ENCODE peak calls at places on chromosomes 1 and 21, in five cellular contexts. P, C, S, A and O are unnamed samples.
A peak's percentile ranks its signal among the peaks of the same experiment; 100 is the strongest.

GRCh38 chr1:196115641-196116040 is 492.6 kb downstream of the KCNT2 start:
- DNase-seq in P (peak; percentile 81), C (no peak), S (peak; percentile 20), A (no peak), O (peak; percentile 20)

GRCh38 chr21:30924171-30924680 is 42.8 kb upstream of the KRTAP11-1 start:
- DNase-seq in P (no peak), C (no peak), S (no peak), A (no peak), O (no peak)

GRCh38 chr1:52659356-52659755 is 26.4 kb downstream of the SHISAL2A start:
- DNase-seq in P (no peak), C (no peak), S (no peak), A (no peak), O (peak; percentile 60)

GRCh38 chr1:33181038-33181861 is 593 bp downstream of the TRIM62 start:
- DNase-seq in P (peak; percentile 34), C (peak; percentile 26), S (peak; percentile 79), A (peak; percentile 75), O (peak; percentile 52)

GRCh38 chr1:37037675-37038074 is 3.4 kb upstream of the GRIK3 start:
- DNase-seq in P (no peak), C (no peak), S (peak; percentile 80), A (no peak), O (no peak)

GRCh38 chr1:20680269-20680668 is 19.1 kb upstream of the DDOST start:
- DNase-seq in P (no peak), C (no peak), S (no peak), A (no peak), O (no peak)

GRCh38 chr1:226863446-226863845 is 7.0 kb upstream of the PSEN2 start:
- DNase-seq in P (peak; percentile 52), C (no peak), S (no peak), A (no peak), O (no peak)

GRCh38 chr1:184930232-184930631 is 44.1 kb downstream of the NIBAN1 start:
- DNase-seq in P (no peak), C (no peak), S (no peak), A (no peak), O (no peak)

DNA sequence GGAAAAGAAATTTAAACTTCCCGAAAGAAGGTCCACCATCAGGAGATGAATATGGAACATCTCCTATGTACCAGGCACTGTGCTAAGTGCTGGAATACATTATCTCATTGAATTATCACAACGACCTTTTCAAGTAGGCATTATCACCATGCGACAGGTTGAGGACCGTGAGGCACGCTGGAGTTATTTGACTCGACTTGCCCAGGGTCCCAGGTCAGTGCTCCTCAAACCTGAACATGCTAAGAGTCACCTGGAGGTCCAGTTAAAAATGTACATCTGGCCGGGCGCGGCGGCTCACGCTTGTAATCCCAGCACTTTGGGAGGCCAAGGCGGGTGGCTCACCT is 15.9 kb upstream of the AGTRAP start:
- DNase-seq in P (no peak), C (no peak), S (no peak), A (no peak), O (no peak)
- TF ChIP-seq CTCF in P (no peak), C (peak; percentile 44), S (no peak), A (no peak), O (peak; percentile 60)

GRCh38 chr1:94855307-94855700 is 35.1 kb downstream of the SLC44A3 start:
- DNase-seq in P (peak; percentile 27), C (no peak), S (no peak), A (no peak), O (no peak)

GRCh38 chr1:94852758-94853157 is 32.6 kb downstream of the SLC44A3 start:
- DNase-seq in P (peak; percentile 55), C (no peak), S (no peak), A (no peak), O (no peak)

GRCh38 chr1:94856868-94857267 is 36.7 kb downstream of the SLC44A3 start:
- DNase-seq in P (no peak), C (no peak), S (no peak), A (no peak), O (no peak)

GRCh38 chr1:94856004-94856403 is 35.8 kb downstream of the SLC44A3 start:
- DNase-seq in P (no peak), C (no peak), S (no peak), A (no peak), O (no peak)

GRCh38 chr1:94854458-94855306 is 34.5 kb downstream of the SLC44A3 start:
- DNase-seq in P (peak; percentile 93), C (peak; percentile 74), S (peak; percentile 93), A (peak; percentile 90), O (peak; percentile 94)
- TF ChIP-seq CTCF in P (peak; percentile 93), C (peak; percentile 72), S (peak; percentile 87), A (peak; percentile 91), O (peak; percentile 88)

GRCh38 chr1:27499142-27499541 is 9.2 kb upstream of the WASF2 start:
- DNase-seq in P (no peak), C (no peak), S (no peak), A (no peak), O (no peak)

GRCh38 chr1:27491748-27492700 is 2.1 kb upstream of the WASF2 start:
- DNase-seq in P (peak; percentile 19), C (no peak), S (no peak), A (no peak), O (no peak)

DNA sequence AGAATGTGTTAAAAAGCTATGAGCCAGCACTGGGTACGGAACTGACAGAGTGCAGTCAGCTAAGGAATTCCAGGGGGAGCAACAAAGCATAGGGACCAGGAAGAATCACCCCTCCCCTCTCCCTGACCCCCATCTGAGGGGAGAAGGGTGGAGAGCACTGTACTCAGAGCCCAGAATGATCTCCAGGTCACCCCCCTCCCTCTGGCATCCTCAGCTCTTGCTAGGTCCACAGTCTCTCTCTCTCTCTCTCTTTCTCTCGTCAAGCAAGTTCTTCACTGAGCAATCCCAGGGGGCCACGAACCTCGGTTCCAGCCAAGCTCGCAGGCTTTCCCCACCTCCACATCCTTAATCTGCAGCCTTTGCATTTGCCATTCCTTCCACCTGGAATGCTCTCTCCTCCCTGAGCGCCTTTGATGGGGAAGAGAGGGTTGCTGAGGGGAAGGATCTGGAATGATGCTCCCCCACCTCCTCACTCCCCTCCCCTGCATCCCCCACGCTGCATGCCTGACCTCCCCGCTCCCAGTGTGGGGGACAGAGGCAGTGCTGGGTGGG is 6.7 kb upstream of the WASF2 start:
- DNase-seq in P (no peak), C (no peak), S (peak; percentile 85), A (no peak), O (no peak)
- TF ChIP-seq CTCF in P (no peak), C (no peak), S (peak; percentile 58), A (no peak), O (no peak)

DNA sequence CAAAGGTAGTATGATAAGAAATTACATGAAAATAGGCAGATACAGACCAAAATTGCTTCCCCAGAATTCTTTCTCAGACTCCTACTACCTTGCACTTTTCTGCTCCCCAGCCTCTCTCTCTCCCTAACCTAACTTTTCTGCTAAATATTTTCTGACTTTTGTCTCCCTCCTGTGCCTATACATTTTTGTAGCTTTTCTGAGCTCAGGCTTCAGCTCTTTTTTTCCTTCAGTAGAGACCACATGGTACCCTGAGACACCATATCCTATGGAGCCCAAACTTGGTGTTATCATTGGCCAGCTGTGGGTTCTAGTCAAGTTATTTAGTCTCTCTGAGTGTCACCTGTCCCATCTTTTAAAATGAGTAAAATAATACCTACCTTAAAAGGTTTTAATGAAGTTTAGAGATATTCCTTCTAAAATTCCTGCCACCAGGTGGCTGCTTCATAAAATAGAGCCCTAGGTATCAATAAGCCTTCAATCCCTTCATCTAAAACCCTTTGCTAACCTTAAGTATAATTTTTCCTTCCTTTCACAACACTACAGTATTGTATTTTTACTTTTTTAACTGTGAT is 237.7 kb upstream of the DUSP10 start:
- DNase-seq in P (no peak), C (no peak), S (no peak), A (no peak), O (peak; percentile 43)
- TF ChIP-seq CTCF in P (no peak), C (no peak), S (peak; percentile 35), A (no peak), O (no peak)

GRCh38 chr1:44035726-44036408 is 4.6 kb upstream of the SLC6A9 start:
- DNase-seq in P (peak; percentile 23), C (no peak), S (peak; percentile 55), A (no peak), O (no peak)
- TF ChIP-seq CTCF in P (peak; percentile 15), C (no peak), S (peak; percentile 32), A (no peak), O (no peak)

DNA sequence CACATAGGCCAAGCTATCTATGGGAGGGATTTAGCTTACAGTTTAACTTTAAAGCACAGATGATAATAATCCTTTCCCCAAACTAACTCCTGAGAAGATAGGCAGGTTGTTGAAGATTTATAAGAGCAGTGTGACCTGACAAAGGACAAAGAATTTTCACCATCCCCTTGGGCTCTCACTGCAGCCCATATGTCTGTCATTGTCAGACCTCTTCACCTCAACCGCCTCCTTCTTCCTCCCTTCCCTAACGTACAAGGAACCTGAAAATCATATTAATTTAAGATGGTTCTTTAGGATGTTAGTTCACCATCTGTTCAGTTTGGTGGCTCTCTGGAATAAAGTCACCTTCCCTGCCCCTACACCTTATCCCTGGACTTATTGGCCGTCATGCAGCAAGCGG is 5.0 kb downstream of the RNU1-2 start:
- DNase-seq in P (no peak), C (no peak), S (no peak), A (no peak), O (no peak)
- TF ChIP-seq CTCF in P (no peak), C (no peak), S (peak; percentile 13), A (no peak), O (no peak)

GRCh38 chr1:170265234-170265633 is 119.5 kb downstream of the NTMT2 start:
- DNase-seq in P (no peak), C (no peak), S (no peak), A (no peak), O (no peak)

GRCh38 chr1:170271430-170271829 is 125.7 kb downstream of the NTMT2 start:
- DNase-seq in P (no peak), C (no peak), S (no peak), A (no peak), O (no peak)

GRCh38 chr1:170261669-170262068 is 115.9 kb downstream of the NTMT2 start:
- DNase-seq in P (peak; percentile 14), C (no peak), S (no peak), A (no peak), O (no peak)

GRCh38 chr1:170262540-170262939 is 116.8 kb downstream of the NTMT2 start:
- DNase-seq in P (no peak), C (no peak), S (no peak), A (no peak), O (no peak)

GRCh38 chr1:170267317-170267716 is 121.6 kb downstream of the NTMT2 start:
- DNase-seq in P (peak; percentile 7), C (no peak), S (peak; percentile 36), A (no peak), O (no peak)
- TF ChIP-seq CTCF in P (peak; percentile 31), C (no peak), S (peak; percentile 9), A (no peak), O (no peak)

GRCh38 chr21:42010507-42011493 is 640 bp upstream of the ZBTB21 start:
- DNase-seq in P (no peak), C (peak; percentile 30), S (peak; percentile 74), A (peak; percentile 88), O (peak; percentile 12)
- TF ChIP-seq CTCF in P (peak; percentile 6), C (no peak), S (peak; percentile 27), A (peak; percentile 11), O (no peak)

GRCh38 chr1:114462963-114463362 is 48.0 kb downstream of the TRIM33 start:
- DNase-seq in P (no peak), C (no peak), S (no peak), A (no peak), O (no peak)
- TF ChIP-seq CTCF in P (no peak), C (no peak), S (no peak), A (no peak), O (no peak)